ENCODE peak calls at places on chromosome 5, in seven cellular contexts. C is OCI-LY7, O is suprapubic skin, W is H9, A is upper lobe of left lung, H is AG04450, I is left ventricle myocardium inferior. F is an unnamed sample.

GRCh38 chr5:27996665-27997064 is 958.3 kb upstream of the CDH9 start:
- DNase-seq in O (no peak), C (no peak), A (no peak), I (no peak), H (no peak), W (no peak), F (no peak)

GRCh38 chr5:67702008-67702407 is 505.4 kb upstream of the CD180 start:
- DNase-seq in W (no peak), H (no peak), O (no peak), C (no peak), I (no peak), A (no peak), F (no peak)

GRCh38 chr5:1521671-1522600 is 1.8 kb downstream of the LPCAT1 start:
- DNase-seq in H (peak), O (peak), A (peak), C (no peak), W (peak), I (no peak), F (peak)

GRCh38 chr5:141734501-141735231 is 52.6 kb upstream of the ARAP3 start:
- DNase-seq in C (peak), W (peak), I (no peak), H (peak), A (no peak), O (no peak), F (peak)

GRCh38 chr5:154291917-154292316 is 101.4 kb downstream of the GALNT10 start:
- DNase-seq in I (no peak), W (no peak), C (no peak), H (no peak), O (no peak), A (no peak), F (no peak)

GRCh38 chr5:173675287-173675996 is 59.0 kb upstream of the BOD1 start:
- DNase-seq in W (peak), H (no peak), C (no peak), O (peak), A (no peak), I (no peak), F (no peak)

GRCh38 chr5:135599421-135600140 is 20.8 kb upstream of the CXCL14 start:
- DNase-seq in A (no peak), C (no peak), W (no peak), H (no peak), O (peak), I (no peak), F (no peak)

GRCh38 chr5:616342-617039 is 4.4 kb downstream of the CEP72 start:
- DNase-seq in C (no peak), H (no peak), I (no peak), A (peak), W (no peak), O (peak), F (no peak)

GRCh38 chr5:132815454-132815853 is 2.4 kb downstream of the SOWAHA start:
- DNase-seq in I (no peak), H (no peak), A (no peak), O (no peak), W (no peak), C (no peak), F (no peak)

GRCh38 chr5:74543162-74543995 is 97.1 kb downstream of the ENC1 start:
- DNase-seq in C (no peak), O (no peak), I (no peak), W (peak), H (no peak), A (no peak), F (peak)

GRCh38 chr5:127028822-127029457 is 1.4 kb downstream of the MARCHF3 start:
- DNase-seq in H (no peak), I (no peak), W (no peak), A (peak), C (peak), O (no peak), F (no peak)

GRCh38 chr5:146169076-146169475 is 13.4 kb downstream of the LARS1 start:
- DNase-seq in W (no peak), I (no peak), H (no peak), C (no peak), A (no peak), O (no peak), F (no peak)

DNA sequence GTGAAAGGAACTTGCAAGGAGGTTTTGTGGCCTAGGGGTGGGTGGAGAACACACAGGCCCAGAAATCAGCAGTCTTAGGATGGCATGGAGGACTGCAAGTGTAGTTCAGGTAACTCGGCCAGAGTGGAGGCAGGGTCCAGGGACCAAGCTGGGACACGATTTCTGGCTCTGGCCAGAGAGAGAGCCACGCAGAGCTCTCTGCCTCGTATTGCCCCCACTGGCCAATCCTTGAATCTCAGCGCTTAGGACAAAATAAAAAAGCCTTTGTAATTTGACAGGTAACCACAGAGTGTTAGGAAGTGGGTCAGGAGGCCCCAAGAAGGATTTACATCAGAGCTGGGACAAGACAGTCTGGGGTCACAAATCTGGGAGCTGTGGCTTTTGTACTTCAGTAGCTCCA is 11.7 kb downstream of the MAP3K1 start:
- DNase-seq in I (no peak), C (peak), A (no peak), H (no peak), W (peak), O (no peak), F (no peak)
- TF ChIP-seq CTCF in I (peak), C (peak), A (no peak), H (peak), W (peak), O (peak), F (peak)

DNA sequence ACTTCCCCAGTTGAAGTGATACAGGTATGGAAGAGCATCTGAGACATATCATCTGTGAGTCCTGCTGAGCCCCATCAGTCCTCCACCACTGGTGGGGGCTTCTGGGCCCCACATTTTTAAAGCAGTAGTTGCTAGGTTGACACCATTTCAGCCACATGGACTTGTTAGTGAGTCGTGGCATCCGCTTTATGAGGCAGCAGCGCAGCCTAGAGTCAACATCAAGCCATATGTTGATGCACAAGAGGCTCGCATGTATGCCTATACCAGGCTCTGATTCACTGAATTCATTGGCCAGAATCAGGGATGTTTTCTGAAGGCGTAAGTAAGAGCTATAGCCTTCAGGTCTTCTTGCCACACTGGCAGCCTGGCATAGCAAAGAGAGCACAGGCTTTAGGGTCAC is 26.8 kb downstream of the ZNF346 start:
- DNase-seq in H (no peak), A (no peak), W (no peak), I (no peak), C (peak), O (no peak), F (no peak)
- TF ChIP-seq CTCF in H (no peak), A (no peak), W (no peak), I (no peak), C (peak), O (no peak), F (no peak)

DNA sequence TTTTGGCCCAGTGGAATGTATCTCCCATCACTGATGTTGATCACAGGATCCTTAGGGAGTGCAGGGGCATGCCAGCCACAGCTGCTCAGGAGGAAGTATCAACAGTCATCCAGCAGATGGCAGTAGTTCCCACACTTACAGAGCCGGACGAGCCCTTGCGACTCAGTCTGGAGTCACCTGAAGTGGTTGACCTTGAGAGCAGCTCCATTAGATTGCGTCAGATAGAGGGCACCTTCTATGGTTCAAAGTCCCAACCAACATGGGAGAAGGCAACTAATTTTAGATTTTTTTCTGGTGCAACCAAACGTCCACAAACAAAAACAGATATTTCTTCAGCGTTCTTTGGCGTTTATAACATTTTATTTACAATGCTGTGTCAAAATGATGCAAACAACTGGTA is 124.5 kb downstream of the EGFLAM start:
- DNase-seq in A (peak), C (peak), W (peak), I (peak), H (peak), O (no peak), F (no peak)
- TF ChIP-seq CTCF in A (peak), C (peak), W (peak), I (peak), H (peak), O (peak), F (peak)

DNA sequence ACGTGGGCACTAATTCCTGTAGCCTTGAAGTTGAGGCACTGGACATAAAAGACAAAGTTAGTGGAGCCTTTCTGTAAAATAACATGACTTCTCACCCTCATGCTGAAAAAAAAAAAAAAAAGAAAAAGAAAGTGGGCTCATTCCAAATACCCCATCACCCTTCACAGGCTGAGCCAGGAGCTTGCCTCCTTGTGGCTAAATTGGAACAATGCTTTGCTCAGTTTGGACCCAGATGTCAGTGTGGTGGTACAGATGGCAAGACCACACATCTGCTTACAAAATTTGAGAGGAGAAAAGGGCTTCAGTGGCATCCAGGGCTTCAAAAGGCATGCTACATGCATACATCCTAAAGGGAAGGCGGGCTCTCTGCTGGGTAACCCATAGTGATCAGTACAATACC is 342.8 kb downstream of the EBF1 start:
- DNase-seq in O (no peak), H (no peak), I (no peak), A (no peak), C (peak), W (peak), F (no peak)
- TF ChIP-seq CTCF in O (no peak), H (no peak), I (no peak), A (no peak), C (peak), W (peak), F (peak)

DNA sequence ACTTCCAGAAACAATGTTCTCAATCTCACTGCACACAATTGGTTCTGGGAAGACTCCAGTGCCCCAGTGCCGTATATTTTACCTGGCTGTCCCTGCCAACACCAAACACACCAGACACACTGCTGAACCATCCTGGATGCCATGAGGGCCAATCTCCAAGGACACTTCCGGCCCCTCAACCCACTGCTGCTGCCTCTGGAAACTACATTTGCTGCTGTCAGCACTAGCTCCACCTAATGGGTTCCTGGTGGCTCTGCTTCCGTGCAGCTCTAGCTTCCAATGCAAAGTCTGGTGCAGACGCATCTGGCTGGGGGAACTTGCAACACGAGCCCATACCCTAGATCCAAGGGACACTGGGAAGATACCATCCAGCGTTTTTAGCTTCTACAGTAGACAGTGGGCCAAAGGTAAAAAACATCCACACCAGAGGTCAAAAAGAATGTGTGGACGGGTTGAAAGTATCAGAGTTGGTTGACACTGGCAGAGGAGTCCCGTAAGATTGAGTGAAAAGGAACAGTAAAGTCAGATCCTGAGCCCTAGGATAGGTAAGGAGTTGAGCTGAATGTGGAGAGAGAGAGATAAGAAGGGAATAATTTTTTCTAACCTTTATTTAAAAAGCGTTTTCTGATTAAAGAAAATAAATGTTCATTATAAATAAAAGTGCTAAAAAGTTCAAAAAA is 99.7 kb upstream of the KIF2A start:
- DNase-seq in I (no peak), C (no peak), H (no peak), A (no peak), W (peak), O (no peak), F (no peak)
- TF ChIP-seq CTCF in I (no peak), C (peak), H (no peak), A (no peak), W (peak), O (no peak), F (peak)

DNA sequence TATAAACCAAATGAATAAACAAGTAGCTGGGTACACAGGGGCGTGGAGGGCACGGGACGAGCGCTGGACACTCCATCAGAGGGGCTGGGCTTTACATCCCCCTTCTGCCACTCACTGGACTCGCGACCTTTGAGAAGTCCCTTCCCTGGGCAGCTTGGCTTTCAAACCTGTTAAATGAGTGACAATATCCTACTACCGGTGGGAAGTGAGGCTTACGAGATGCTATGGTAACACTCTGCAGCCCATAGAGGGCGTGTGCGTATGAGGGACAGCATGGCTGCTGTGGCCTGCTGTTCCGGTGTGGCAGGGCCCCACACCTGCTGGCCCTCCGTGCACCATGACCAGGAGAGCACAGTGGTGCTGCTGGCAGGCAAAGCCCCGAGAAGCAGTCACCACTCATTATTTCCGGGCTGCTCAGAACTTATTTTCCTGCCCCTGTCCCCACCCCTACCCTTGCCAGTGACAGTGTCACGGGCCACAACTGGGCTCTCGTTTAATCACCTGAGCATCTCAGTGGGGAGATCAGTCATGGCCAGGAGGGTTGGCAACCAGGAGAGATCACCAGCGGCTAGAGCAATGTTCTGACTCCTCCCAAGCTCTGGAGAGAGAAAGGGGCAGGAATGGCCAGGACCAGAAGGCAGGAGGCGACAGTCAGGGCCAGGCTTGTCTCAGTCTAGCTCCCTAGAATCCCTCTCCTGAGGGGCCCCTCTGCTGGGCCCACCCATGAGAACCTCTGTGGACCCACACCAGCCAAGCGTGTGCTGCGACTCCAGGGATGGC is 10.5 kb downstream of the CLTB start:
- DNase-seq in W (peak), H (no peak), C (peak), O (peak), I (no peak), A (no peak), F (no peak)
- TF ChIP-seq CTCF in W (peak), H (no peak), C (peak), O (no peak), I (no peak), A (no peak), F (no peak)

GRCh38 chr5:55986931-55987330 is 7.8 kb downstream of the IL6ST start:
- DNase-seq in W (no peak), O (no peak), C (no peak), A (no peak), H (no peak), I (no peak), F (no peak)

GRCh38 chr5:55983986-55984385 is 10.8 kb downstream of the IL6ST start:
- DNase-seq in W (no peak), A (no peak), H (no peak), I (no peak), C (no peak), O (no peak), F (no peak)

GRCh38 chr5:55985181-55985580 is 9.6 kb downstream of the IL6ST start:
- DNase-seq in A (no peak), W (no peak), H (no peak), I (no peak), C (no peak), O (no peak), F (no peak)

DNA sequence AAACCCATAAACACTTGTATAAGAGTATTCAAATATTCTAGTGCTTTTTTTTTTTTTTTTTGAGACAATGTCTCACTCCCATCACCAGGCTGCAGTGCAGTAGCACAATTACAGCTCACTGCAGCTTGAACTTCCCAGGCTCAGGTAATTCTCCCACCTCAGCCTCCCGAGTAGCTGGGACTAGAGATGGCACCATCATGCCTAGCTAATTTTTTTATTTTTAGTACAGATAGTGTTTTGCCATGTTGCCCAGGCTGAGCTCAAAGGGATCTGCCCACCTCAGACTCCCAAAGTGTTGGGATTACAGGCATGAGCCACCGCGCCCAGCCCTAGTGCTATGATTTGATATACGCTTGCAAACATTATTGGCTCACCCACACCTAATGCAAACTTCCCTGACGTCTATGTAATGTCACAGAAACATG is 11.8 kb downstream of the IL6ST start:
- DNase-seq in A (peak), W (no peak), H (no peak), I (no peak), O (no peak), C (no peak), F (no peak)
- TF ChIP-seq CTCF in A (no peak), W (peak), H (peak), I (peak), O (no peak), C (no peak), F (peak)

GRCh38 chr5:179763215-179763945 is 30.4 kb upstream of the LTC4S start:
- DNase-seq in H (peak), I (peak), O (no peak), W (peak), C (peak), A (peak), F (peak)
- TF ChIP-seq CTCF in H (peak), I (peak), O (peak), W (peak), C (peak), A (peak), F (peak)

F was measured in AG09309.